ENCODE peak calls at places on chromosomes 7 and 10, in seven cellular contexts. One of them, this sample, is unnamed. For H3K4me1, the result is how much of the 10 kb centered on the place peaks cover.

GRCh38 chr10:116888380-116889055 is 39.2 kb downstream of the ENO4 start:
- DNase-seq in neural progenitor cell: no peak
- DNase-seq in right lobe of liver: peak
- DNase-seq in stomach: peak
- DNase-seq in K562: no peak
- DNase-seq in heart left ventricle: no peak
- DNase-seq in A549: peak
- DNase-seq in this sample: peak

GRCh38 chr10:122939819-122940543 is 14.0 kb downstream of the C10orf88 start:
- DNase-seq in right lobe of liver: no peak
- DNase-seq in stomach: no peak
- DNase-seq in neural progenitor cell: no peak
- DNase-seq in A549: no peak
- DNase-seq in heart left ventricle: no peak
- DNase-seq in K562: no peak
- DNase-seq in this sample: no peak

GRCh38 chr10:15361131-15361530 is 10.0 kb downstream of the FAM171A1 start:
- DNase-seq in heart left ventricle: no peak
- DNase-seq in stomach: no peak
- DNase-seq in K562: no peak
- DNase-seq in A549: no peak
- DNase-seq in neural progenitor cell: no peak
- DNase-seq in right lobe of liver: no peak
- DNase-seq in this sample: no peak

GRCh38 chr10:34854147-34854601 is 39.1 kb upstream of the PARD3 start:
- DNase-seq in neural progenitor cell: no peak
- DNase-seq in A549: peak
- DNase-seq in stomach: no peak
- DNase-seq in K562: no peak
- DNase-seq in heart left ventricle: no peak
- DNase-seq in right lobe of liver: no peak
- DNase-seq in this sample: no peak

GRCh38 chr10:29329420-29329819 is 40.5 kb downstream of the LYZL1 start:
- DNase-seq in right lobe of liver: no peak
- DNase-seq in A549: no peak
- DNase-seq in stomach: no peak
- DNase-seq in K562: no peak
- DNase-seq in neural progenitor cell: no peak
- DNase-seq in heart left ventricle: no peak
- DNase-seq in this sample: no peak

GRCh38 chr7:15967551-15967950 is 281.1 kb upstream of the MEOX2 start:
- DNase-seq in right lobe of liver: no peak
- DNase-seq in stomach: no peak
- DNase-seq in K562: no peak
- DNase-seq in neural progenitor cell: no peak
- DNase-seq in heart left ventricle: no peak
- DNase-seq in A549: no peak
- DNase-seq in this sample: no peak

GRCh38 chr10:16867990-16868389 is 50.8 kb upstream of the RSU1 start:
- DNase-seq in right lobe of liver: no peak
- DNase-seq in neural progenitor cell: peak
- DNase-seq in K562: no peak
- DNase-seq in heart left ventricle: no peak
- DNase-seq in A549: no peak
- DNase-seq in stomach: no peak
- DNase-seq in this sample: no peak

GRCh38 chr7:80584778-80585177 is 53.7 kb upstream of the CD36 start:
- DNase-seq in A549: no peak
- DNase-seq in stomach: peak
- DNase-seq in right lobe of liver: no peak
- DNase-seq in K562: no peak
- DNase-seq in neural progenitor cell: no peak
- DNase-seq in heart left ventricle: no peak
- DNase-seq in this sample: no peak

GRCh38 chr10:28014651-28015050 is 15.8 kb upstream of the ODAD2 start:
- DNase-seq in A549: no peak
- DNase-seq in K562: no peak
- DNase-seq in neural progenitor cell: no peak
- DNase-seq in heart left ventricle: no peak
- DNase-seq in right lobe of liver: no peak
- DNase-seq in stomach: no peak
- DNase-seq in this sample: no peak

GRCh38 chr7:16711730-16712129 is 41.8 kb upstream of the TSPAN13 start:
- DNase-seq in right lobe of liver: no peak
- DNase-seq in neural progenitor cell: no peak
- DNase-seq in A549: no peak
- DNase-seq in heart left ventricle: no peak
- DNase-seq in K562: no peak
- DNase-seq in stomach: no peak
- DNase-seq in this sample: no peak

GRCh38 chr7:100887955-100888481 is 1.5 kb downstream of the UFSP1 start:
- DNase-seq in K562: no peak
- DNase-seq in stomach: no peak
- DNase-seq in A549: no peak
- DNase-seq in heart left ventricle: no peak
- DNase-seq in neural progenitor cell: no peak
- DNase-seq in right lobe of liver: no peak
- DNase-seq in this sample: no peak

GRCh38 chr10:46523119-46523880 is 33.2 kb downstream of the GPRIN2 start:
- DNase-seq in K562: no peak
- DNase-seq in stomach: peak
- DNase-seq in A549: peak
- DNase-seq in heart left ventricle: no peak
- DNase-seq in neural progenitor cell: no peak
- DNase-seq in right lobe of liver: no peak
- DNase-seq in this sample: peak

GRCh38 chr10:53256623-53257022 is 484.0 kb upstream of the MBL2 start:
- DNase-seq in heart left ventricle: no peak
- DNase-seq in A549: no peak
- DNase-seq in K562: no peak
- DNase-seq in neural progenitor cell: no peak
- DNase-seq in stomach: no peak
- DNase-seq in right lobe of liver: no peak
- DNase-seq in this sample: no peak

GRCh38 chr7:13615679-13616078 is 373.8 kb downstream of the ETV1 start:
- DNase-seq in A549: no peak
- DNase-seq in heart left ventricle: no peak
- DNase-seq in stomach: no peak
- DNase-seq in K562: no peak
- DNase-seq in neural progenitor cell: no peak
- DNase-seq in right lobe of liver: no peak
- DNase-seq in this sample: no peak

GRCh38 chr10:114395361-114396022 is 8.8 kb downstream of the AFAP1L2 start:
- DNase-seq in K562: no peak
- DNase-seq in stomach: no peak
- DNase-seq in heart left ventricle: no peak
- DNase-seq in right lobe of liver: no peak
- DNase-seq in neural progenitor cell: no peak
- DNase-seq in A549: no peak
- DNase-seq in this sample: no peak
- H3K4me1 ChIP-seq in K562: under half
- H3K4me1 ChIP-seq in stomach: under half
- H3K4me1 ChIP-seq in heart left ventricle: half or more
- H3K4me1 ChIP-seq in right lobe of liver: under half
- H3K4me1 ChIP-seq in neural progenitor cell: under half
- H3K4me1 ChIP-seq in A549: under half
- H3K4me1 ChIP-seq in this sample: half or more

GRCh38 chr10:416091-416515 is 273.4 kb downstream of the DIP2C start:
- DNase-seq in neural progenitor cell: peak
- DNase-seq in right lobe of liver: no peak
- DNase-seq in A549: no peak
- DNase-seq in K562: no peak
- DNase-seq in heart left ventricle: no peak
- DNase-seq in stomach: no peak
- DNase-seq in this sample: no peak
- TF ChIP-seq CTCF in neural progenitor cell: peak
- TF ChIP-seq CTCF in right lobe of liver: no peak
- TF ChIP-seq CTCF in A549: peak
- TF ChIP-seq CTCF in K562: peak
- TF ChIP-seq CTCF in heart left ventricle: no peak
- TF ChIP-seq CTCF in stomach: no peak
- TF ChIP-seq CTCF in this sample: no peak

DNA sequence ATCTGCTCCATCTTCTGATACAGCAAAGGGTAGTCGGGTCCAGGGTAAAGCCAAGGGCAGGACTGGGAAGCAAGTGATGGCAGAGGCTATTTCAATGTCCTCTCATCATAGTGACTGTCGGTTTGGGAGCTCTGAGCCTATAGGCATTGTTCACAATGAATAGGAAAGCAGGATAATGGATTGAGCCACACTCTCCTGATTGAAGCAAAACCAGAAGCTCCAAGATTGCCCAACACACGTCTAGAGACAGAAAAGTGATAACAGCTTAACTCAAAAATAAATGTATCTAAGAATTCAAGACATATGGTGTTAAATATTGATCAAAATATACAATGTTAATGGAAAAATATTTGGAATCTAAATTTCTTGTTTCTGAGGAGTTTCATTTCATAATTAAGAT is 54.7 kb downstream of the NRP1 start:
- DNase-seq in right lobe of liver: no peak
- DNase-seq in neural progenitor cell: no peak
- DNase-seq in K562: no peak
- DNase-seq in heart left ventricle: no peak
- DNase-seq in A549: no peak
- DNase-seq in stomach: no peak
- DNase-seq in this sample: no peak
- H3K4me1 ChIP-seq in right lobe of liver: under half
- H3K4me1 ChIP-seq in neural progenitor cell: under half
- H3K4me1 ChIP-seq in K562: under half
- H3K4me1 ChIP-seq in heart left ventricle: half or more
- H3K4me1 ChIP-seq in A549: half or more
- H3K4me1 ChIP-seq in stomach: under half
- H3K4me1 ChIP-seq in this sample: half or more

DNA sequence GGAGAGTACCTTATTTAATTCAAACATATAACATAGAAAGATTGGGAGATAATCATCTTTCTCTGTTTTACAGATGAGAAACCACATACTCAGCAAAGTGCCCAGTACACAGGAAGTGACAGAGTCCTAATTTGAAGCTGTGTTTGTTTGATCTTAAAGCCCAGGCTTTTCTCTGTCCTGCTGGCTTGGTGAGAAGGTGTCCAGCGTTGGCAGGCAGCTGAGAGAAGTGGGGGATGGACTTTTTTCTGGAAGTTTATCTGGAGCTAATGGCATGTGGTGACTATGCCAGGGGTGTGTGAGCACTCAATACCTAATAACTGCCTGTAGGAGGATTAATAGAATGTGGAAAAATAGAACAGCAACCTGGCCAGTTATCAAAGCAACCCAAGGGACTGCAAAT is 60.8 kb downstream of the NPSR1 start:
- DNase-seq in K562: no peak
- DNase-seq in right lobe of liver: no peak
- DNase-seq in stomach: no peak
- DNase-seq in heart left ventricle: no peak
- DNase-seq in A549: no peak
- DNase-seq in neural progenitor cell: no peak
- DNase-seq in this sample: no peak
- TF ChIP-seq CTCF in K562: no peak
- TF ChIP-seq CTCF in right lobe of liver: no peak
- TF ChIP-seq CTCF in stomach: no peak
- TF ChIP-seq CTCF in heart left ventricle: no peak
- TF ChIP-seq CTCF in A549: no peak
- TF ChIP-seq CTCF in neural progenitor cell: no peak
- TF ChIP-seq CTCF in this sample: no peak

GRCh38 chr7:131038153-131038552 is 289.5 kb upstream of the MKLN1 start:
- DNase-seq in right lobe of liver: no peak
- DNase-seq in A549: no peak
- DNase-seq in K562: no peak
- DNase-seq in neural progenitor cell: no peak
- DNase-seq in heart left ventricle: no peak
- DNase-seq in stomach: no peak
- DNase-seq in this sample: no peak
- H3K4me1 ChIP-seq in right lobe of liver: under half
- H3K4me1 ChIP-seq in A549: under half
- H3K4me1 ChIP-seq in K562: under half
- H3K4me1 ChIP-seq in neural progenitor cell: under half
- H3K4me1 ChIP-seq in heart left ventricle: half or more
- H3K4me1 ChIP-seq in stomach: half or more
- H3K4me1 ChIP-seq in this sample: half or more

DNA sequence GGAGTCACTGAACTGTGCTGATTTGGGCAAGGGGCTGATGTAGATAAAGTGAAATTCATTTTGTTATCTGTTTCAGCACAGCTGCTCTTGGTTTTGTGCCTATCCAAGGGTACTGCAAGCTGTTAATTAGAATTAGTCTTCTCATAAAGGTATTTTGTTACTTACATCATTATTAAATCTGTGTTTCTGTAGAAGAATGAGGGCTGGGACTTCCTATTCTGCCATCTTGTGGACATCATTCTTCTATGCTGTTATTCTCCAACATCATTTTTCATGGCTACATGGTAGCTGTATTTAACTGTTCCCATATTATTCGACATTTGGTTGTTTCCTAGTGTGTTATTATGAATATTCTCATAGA is 76.2 kb upstream of the CCDC71L start:
- DNase-seq in neural progenitor cell: no peak
- DNase-seq in right lobe of liver: no peak
- DNase-seq in A549: no peak
- DNase-seq in stomach: no peak
- DNase-seq in K562: no peak
- DNase-seq in heart left ventricle: no peak
- DNase-seq in this sample: no peak
- TF ChIP-seq CTCF in neural progenitor cell: peak
- TF ChIP-seq CTCF in right lobe of liver: peak
- TF ChIP-seq CTCF in A549: peak
- TF ChIP-seq CTCF in stomach: no peak
- TF ChIP-seq CTCF in K562: peak
- TF ChIP-seq CTCF in heart left ventricle: peak
- TF ChIP-seq CTCF in this sample: peak

DNA sequence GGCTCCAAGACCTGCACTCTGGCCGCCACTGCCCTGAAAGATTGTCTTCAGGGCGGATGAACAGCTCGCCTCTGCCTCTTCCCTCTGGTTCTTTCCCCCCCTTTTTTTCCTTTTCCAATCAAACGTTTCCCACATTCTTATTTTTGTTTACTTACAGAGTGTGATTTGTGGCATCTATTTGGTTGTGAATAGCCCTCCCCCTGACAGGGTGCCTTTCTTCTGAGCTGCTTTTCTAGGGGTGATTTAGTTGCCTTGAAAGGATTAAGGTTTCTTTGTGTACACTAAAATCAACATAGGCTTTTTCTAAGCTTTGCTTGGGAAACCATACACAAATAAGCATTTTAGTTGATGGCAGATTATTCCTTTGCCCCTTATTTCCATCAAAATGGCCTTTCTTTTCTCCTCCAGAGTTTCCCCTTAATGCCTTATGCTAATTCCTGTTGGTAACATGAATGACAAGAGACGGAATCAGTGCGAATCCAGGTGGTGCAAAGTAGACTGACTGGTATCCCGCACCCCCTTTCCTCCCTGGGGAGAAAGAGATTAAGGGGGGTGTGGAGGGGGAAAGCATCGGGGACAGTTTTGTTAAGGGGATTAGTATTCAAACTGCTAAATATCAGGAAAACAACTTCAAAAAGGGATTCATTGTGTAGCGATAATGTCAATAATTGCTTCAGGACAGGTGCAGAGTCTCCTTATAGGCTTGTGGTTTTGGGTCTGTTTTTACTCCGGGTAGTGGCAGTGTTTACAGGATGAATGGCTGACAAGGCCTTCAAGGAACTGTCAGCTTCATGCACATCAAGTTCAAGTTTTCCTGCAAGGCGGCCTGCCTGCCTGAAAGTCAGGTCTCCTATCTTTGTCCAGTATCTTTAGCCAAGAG is 431.6 kb upstream of the GALNT17 start:
- DNase-seq in A549: no peak
- DNase-seq in K562: no peak
- DNase-seq in neural progenitor cell: peak
- DNase-seq in right lobe of liver: no peak
- DNase-seq in heart left ventricle: no peak
- DNase-seq in stomach: no peak
- DNase-seq in this sample: no peak
- H3K4me1 ChIP-seq in A549: under half
- H3K4me1 ChIP-seq in K562: under half
- H3K4me1 ChIP-seq in neural progenitor cell: half or more
- H3K4me1 ChIP-seq in right lobe of liver: under half
- H3K4me1 ChIP-seq in heart left ventricle: under half
- H3K4me1 ChIP-seq in stomach: half or more
- H3K4me1 ChIP-seq in this sample: under half